ENCODE peak calls at places on chromosomes 3 and 15, in six cellular contexts. One of them, this sample, is unnamed.

GRCh38 chr15:38130739-38131498 is 121.7 kb upstream of the SPRED1 start:
- DNase-seq in K562: no peak
- DNase-seq in HCT116: no peak
- DNase-seq in H1: no peak
- DNase-seq in HepG2: no peak
- DNase-seq in GM12878: peak; percentile 51
- DNase-seq in this sample: no peak

GRCh38 chr3:49498655-49499054 is 28.6 kb downstream of the DAG1 start:
- DNase-seq in K562: no peak
- DNase-seq in HCT116: no peak
- DNase-seq in H1: no peak
- DNase-seq in HepG2: no peak
- DNase-seq in GM12878: no peak
- DNase-seq in this sample: no peak

GRCh38 chr15:45481151-45481550 is 41.4 kb downstream of the SLC30A4 start:
- DNase-seq in K562: no peak
- DNase-seq in HCT116: no peak
- DNase-seq in H1: no peak
- DNase-seq in HepG2: no peak
- DNase-seq in GM12878: no peak
- DNase-seq in this sample: no peak

GRCh38 chr3:186570941-186571643 is 572 bp downstream of the DNAJB11 start:
- DNase-seq in K562: no peak
- DNase-seq in HCT116: no peak
- DNase-seq in H1: no peak
- DNase-seq in HepG2: no peak
- DNase-seq in GM12878: no peak
- DNase-seq in this sample: no peak

GRCh38 chr3:152396867-152397266 is 128.1 kb downstream of the MBNL1 start:
- DNase-seq in K562: no peak
- DNase-seq in HCT116: no peak
- DNase-seq in H1: no peak
- DNase-seq in HepG2: no peak
- DNase-seq in GM12878: no peak
- DNase-seq in this sample: no peak

GRCh38 chr3:63877737-63878393 is 14.2 kb downstream of the ATXN7 start:
- DNase-seq in K562: no peak
- DNase-seq in HCT116: no peak
- DNase-seq in H1: no peak
- DNase-seq in HepG2: no peak
- DNase-seq in GM12878: no peak
- DNase-seq in this sample: no peak

GRCh38 chr3:151777880-151778279 is 36.0 kb upstream of the AADAC start:
- DNase-seq in K562: no peak
- DNase-seq in HCT116: no peak
- DNase-seq in H1: no peak
- DNase-seq in HepG2: no peak
- DNase-seq in GM12878: no peak
- DNase-seq in this sample: no peak

GRCh38 chr3:184145120-184145524 is 10.0 kb downstream of the EIF2B5 start:
- DNase-seq in K562: peak; percentile 33
- DNase-seq in HCT116: no peak
- DNase-seq in H1: peak; percentile 62
- DNase-seq in HepG2: peak; percentile 49
- DNase-seq in GM12878: no peak
- DNase-seq in this sample: no peak

GRCh38 chr3:49616061-49616460 is 58.1 kb upstream of the APEH start:
- DNase-seq in K562: no peak
- DNase-seq in HCT116: no peak
- DNase-seq in H1: no peak
- DNase-seq in HepG2: no peak
- DNase-seq in GM12878: no peak
- DNase-seq in this sample: no peak

GRCh38 chr3:9036327-9037112 is 73.2 kb upstream of the RAD18 start:
- DNase-seq in K562: no peak
- DNase-seq in HCT116: no peak
- DNase-seq in H1: no peak
- DNase-seq in HepG2: no peak
- DNase-seq in GM12878: no peak
- DNase-seq in this sample: no peak

GRCh38 chr3:133927543-133928066 is 31.9 kb upstream of the RAB6B start:
- DNase-seq in K562: peak; percentile 94
- DNase-seq in HCT116: no peak
- DNase-seq in H1: peak; percentile 87
- DNase-seq in HepG2: no peak
- DNase-seq in GM12878: no peak
- DNase-seq in this sample: no peak

GRCh38 chr3:183285318-183285717 is 32.3 kb downstream of the B3GNT5 start:
- DNase-seq in K562: no peak
- DNase-seq in HCT116: no peak
- DNase-seq in H1: no peak
- DNase-seq in HepG2: no peak
- DNase-seq in GM12878: no peak
- DNase-seq in this sample: no peak

GRCh38 chr15:90174140-90174891 is 26.8 kb upstream of the SEMA4B start:
- DNase-seq in K562: no peak
- DNase-seq in HCT116: no peak
- DNase-seq in H1: no peak
- DNase-seq in HepG2: no peak
- DNase-seq in GM12878: no peak
- DNase-seq in this sample: no peak

GRCh38 chr15:46855388-46855787 is 861.9 kb upstream of the SEMA6D start:
- DNase-seq in K562: no peak
- DNase-seq in HCT116: no peak
- DNase-seq in H1: no peak
- DNase-seq in HepG2: no peak
- DNase-seq in GM12878: no peak
- DNase-seq in this sample: no peak

DNA sequence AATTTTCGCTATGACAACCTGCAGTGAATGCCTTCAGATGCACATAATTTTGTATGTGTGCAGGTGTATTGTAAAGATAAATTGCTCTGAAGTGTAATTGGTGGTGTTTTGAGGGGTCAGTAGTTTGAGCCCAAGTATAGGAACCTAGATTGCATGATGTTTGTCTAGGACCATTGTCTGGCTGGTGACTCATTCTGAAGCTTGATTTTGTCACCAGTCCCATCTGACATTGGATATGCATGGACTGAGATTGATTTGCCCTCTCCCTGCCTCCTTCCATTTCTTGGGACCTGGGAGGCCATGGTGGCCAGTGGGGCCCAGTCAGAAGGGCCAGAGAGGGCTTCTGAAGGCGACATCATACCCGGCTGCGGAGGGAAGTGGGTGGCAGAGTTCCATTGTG is 62.2 kb downstream of the PDIA5 start:
- DNase-seq in K562: no peak
- DNase-seq in HCT116: no peak
- DNase-seq in H1: no peak
- DNase-seq in HepG2: no peak
- DNase-seq in GM12878: no peak
- DNase-seq in this sample: no peak
- H3K36me3 ChIP-seq in K562: peaks cover 83% of the 10 kb centered on the region
- H3K36me3 ChIP-seq in HCT116: peaks cover 42% of the 10 kb centered on the region
- H3K36me3 ChIP-seq in H1: peaks cover 6% of the 10 kb centered on the region
- H3K36me3 ChIP-seq in HepG2: peaks cover 29% of the 10 kb centered on the region
- H3K36me3 ChIP-seq in GM12878: peaks cover 10% of the 10 kb centered on the region
- H3K36me3 ChIP-seq in this sample: peaks cover 85% of the 10 kb centered on the region

DNA sequence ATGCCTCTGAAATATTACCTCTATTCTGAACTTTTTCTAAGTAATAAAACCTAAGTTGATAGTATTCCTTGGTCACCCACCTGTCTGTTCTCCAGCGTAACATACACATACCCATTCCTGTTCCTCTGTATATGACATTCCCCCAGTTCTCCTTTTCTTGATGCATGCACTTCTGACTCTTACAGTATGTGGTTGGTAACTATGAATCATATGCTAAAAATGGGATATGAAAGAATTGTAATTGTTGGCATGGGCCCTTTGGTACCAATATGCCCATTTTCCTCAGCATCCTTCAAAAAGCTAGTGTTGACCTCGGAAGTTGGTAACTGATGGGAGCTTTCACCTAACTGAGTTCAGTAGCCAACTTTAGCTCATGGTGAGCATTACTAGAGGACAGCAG is 171.1 kb downstream of the KLHL25 start:
- DNase-seq in K562: no peak
- DNase-seq in HCT116: no peak
- DNase-seq in H1: no peak
- DNase-seq in HepG2: no peak
- DNase-seq in GM12878: no peak
- DNase-seq in this sample: no peak
- H3K4me1 ChIP-seq in K562: no peaks in the 10 kb centered on the region
- H3K4me1 ChIP-seq in HCT116: no peaks in the 10 kb centered on the region
- H3K4me1 ChIP-seq in H1: peaks cover 10% of the 10 kb centered on the region
- H3K4me1 ChIP-seq in HepG2: peaks cover 16% of the 10 kb centered on the region
- H3K4me1 ChIP-seq in GM12878: peaks cover 28% of the 10 kb centered on the region
- H3K4me1 ChIP-seq in this sample: no peaks in the 10 kb centered on the region

DNA sequence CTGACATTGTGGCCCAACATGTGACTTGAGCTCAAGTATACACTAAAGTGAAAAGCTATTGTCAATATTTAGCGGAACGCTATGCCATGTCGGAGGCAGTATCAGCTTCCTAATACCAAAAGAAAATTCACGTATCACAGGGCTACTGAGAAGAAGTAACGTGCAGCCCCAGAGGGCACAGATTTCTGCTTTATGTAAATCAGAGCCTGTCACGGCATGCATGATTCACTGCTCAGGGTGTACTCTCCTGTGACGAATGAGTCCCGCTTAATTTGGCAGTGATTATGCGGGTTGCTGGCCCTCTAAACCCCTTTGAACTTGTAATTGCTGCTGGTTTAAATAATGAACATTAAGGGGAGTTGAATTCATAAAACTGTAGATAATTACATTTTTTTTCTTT is 85.3 kb downstream of the MEIS2 start:
- DNase-seq in K562: no peak
- DNase-seq in HCT116: no peak
- DNase-seq in H1: no peak
- DNase-seq in HepG2: no peak
- DNase-seq in GM12878: no peak
- DNase-seq in this sample: no peak
- TF ChIP-seq YY1 in K562: no peak
- TF ChIP-seq YY1 in HCT116: no peak
- TF ChIP-seq YY1 in H1: no peak
- TF ChIP-seq YY1 in HepG2: no peak
- TF ChIP-seq YY1 in GM12878: no peak
- TF ChIP-seq YY1 in this sample: no peak

DNA sequence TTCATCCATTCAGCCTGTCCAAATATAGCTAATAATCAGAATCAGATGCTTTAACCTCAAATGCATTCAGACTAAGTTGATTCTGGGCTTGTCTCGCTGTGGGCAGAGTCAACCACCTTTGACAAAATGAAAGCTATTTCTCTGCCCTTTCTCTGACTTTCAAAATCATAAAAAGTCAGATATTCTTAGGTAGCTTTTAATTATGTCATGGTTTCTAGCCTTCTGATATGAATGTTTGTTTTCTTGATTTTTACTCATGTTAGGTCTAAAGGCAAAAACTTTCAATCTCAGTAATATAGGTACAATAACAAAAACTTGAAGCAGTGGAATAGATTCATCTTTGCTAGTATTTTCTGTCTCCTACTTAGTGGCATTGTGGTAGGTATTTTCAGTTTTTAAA is 25.3 kb upstream of the C15orf61 start:
- DNase-seq in K562: no peak
- DNase-seq in HCT116: no peak
- DNase-seq in H1: no peak
- DNase-seq in HepG2: no peak
- DNase-seq in GM12878: no peak
- DNase-seq in this sample: no peak
- H3K36me3 ChIP-seq in K562: no peaks in the 10 kb centered on the region
- H3K36me3 ChIP-seq in HCT116: no peaks in the 10 kb centered on the region
- H3K36me3 ChIP-seq in H1: no peaks in the 10 kb centered on the region
- H3K36me3 ChIP-seq in HepG2: no peaks in the 10 kb centered on the region
- H3K36me3 ChIP-seq in GM12878: no peaks in the 10 kb centered on the region
- H3K36me3 ChIP-seq in this sample: no peaks in the 10 kb centered on the region

GRCh38 chr3:177061382-177061781 is 135.9 kb downstream of the TBL1XR1 start:
- DNase-seq in K562: no peak
- DNase-seq in HCT116: no peak
- DNase-seq in H1: no peak
- DNase-seq in HepG2: no peak
- DNase-seq in GM12878: no peak
- DNase-seq in this sample: no peak
- H3K4me1 ChIP-seq in K562: no peaks in the 10 kb centered on the region
- H3K4me1 ChIP-seq in HCT116: peaks cover 3% of the 10 kb centered on the region
- H3K4me1 ChIP-seq in H1: no peaks in the 10 kb centered on the region
- H3K4me1 ChIP-seq in HepG2: no peaks in the 10 kb centered on the region
- H3K4me1 ChIP-seq in GM12878: peaks cover 8% of the 10 kb centered on the region
- H3K4me1 ChIP-seq in this sample: no peaks in the 10 kb centered on the region